ENCODE peak calls at places on chromosomes 11 and 22, in five cellular contexts. One of them, this sample, is unnamed.

GRCh38 chr11:1307163-1307870 is 2.1 kb downstream of the TOLLIP start:
- DNase-seq in heart right ventricle: no peak
- DNase-seq in spleen: peak; percentile 92
- DNase-seq in AG04450: no peak
- DNase-seq in PC-3: no peak
- DNase-seq in this sample: no peak

GRCh38 chr22:48492371-48493320 is 1335.0 kb downstream of the BRD1 start:
- DNase-seq in PC-3: peak; percentile 58
- DNase-seq in heart right ventricle: peak; percentile 34
- DNase-seq in spleen: peak; percentile 74
- DNase-seq in AG04450: peak; percentile 4
- DNase-seq in this sample: peak; percentile 57

GRCh38 chr11:86303257-86303656 is 1.2 kb downstream of the HIKESHI start:
- DNase-seq in spleen: no peak
- DNase-seq in PC-3: no peak
- DNase-seq in AG04450: no peak
- DNase-seq in heart right ventricle: no peak
- DNase-seq in this sample: no peak

GRCh38 chr22:23232094-23232905 is 52.0 kb downstream of the BCR start:
- DNase-seq in spleen: no peak
- DNase-seq in PC-3: no peak
- DNase-seq in heart right ventricle: no peak
- DNase-seq in AG04450: no peak
- DNase-seq in this sample: no peak

GRCh38 chr11:19660076-19660475 is 52.6 kb upstream of the NAV2 start:
- DNase-seq in spleen: no peak
- DNase-seq in heart right ventricle: no peak
- DNase-seq in AG04450: no peak
- DNase-seq in PC-3: peak; percentile 97
- DNase-seq in this sample: no peak

GRCh38 chr11:71927813-71928738 is at the start of gene XNDC1N:
- DNase-seq in spleen: peak; percentile 91
- DNase-seq in PC-3: peak; percentile 93
- DNase-seq in AG04450: peak; percentile 56
- DNase-seq in heart right ventricle: peak; percentile 64
- DNase-seq in this sample: peak; percentile 56

GRCh38 chr11:15845261-15845660 is 511.1 kb downstream of the SOX6 start:
- DNase-seq in spleen: no peak
- DNase-seq in PC-3: no peak
- DNase-seq in heart right ventricle: no peak
- DNase-seq in AG04450: no peak
- DNase-seq in this sample: no peak

GRCh38 chr11:3130269-3131071 is 34.6 kb downstream of the OSBPL5 start:
- DNase-seq in AG04450: no peak
- DNase-seq in heart right ventricle: no peak
- DNase-seq in PC-3: peak; percentile 51
- DNase-seq in spleen: peak; percentile 54
- DNase-seq in this sample: no peak

GRCh38 chr11:16902182-16902581 is 112.0 kb downstream of the PLEKHA7 start:
- DNase-seq in heart right ventricle: no peak
- DNase-seq in PC-3: peak; percentile 77
- DNase-seq in AG04450: no peak
- DNase-seq in spleen: no peak
- DNase-seq in this sample: no peak

GRCh38 chr22:36467042-36467810 is 14.2 kb downstream of the TXN2 start:
- DNase-seq in spleen: no peak
- DNase-seq in PC-3: peak; percentile 36
- DNase-seq in heart right ventricle: peak; percentile 77
- DNase-seq in AG04450: no peak
- DNase-seq in this sample: no peak

GRCh38 chr11:107577312-107577711 is 11.8 kb upstream of the ALKBH8 start:
- DNase-seq in PC-3: no peak
- DNase-seq in heart right ventricle: no peak
- DNase-seq in AG04450: no peak
- DNase-seq in spleen: no peak
- DNase-seq in this sample: no peak

GRCh38 chr22:41915035-41915782 is at the start of gene SHISA8:
- DNase-seq in PC-3: peak; percentile 43
- DNase-seq in spleen: peak; percentile 91
- DNase-seq in heart right ventricle: no peak
- DNase-seq in AG04450: no peak
- DNase-seq in this sample: no peak

GRCh38 chr11:9170450-9170849 is 79.1 kb upstream of the SCUBE2 start:
- DNase-seq in AG04450: peak; percentile 26
- DNase-seq in spleen: no peak
- DNase-seq in heart right ventricle: no peak
- DNase-seq in PC-3: no peak
- DNase-seq in this sample: no peak

GRCh38 chr11:60169264-60169915 is 13.5 kb downstream of the MS4A6A start:
- DNase-seq in PC-3: peak; percentile 100
- DNase-seq in AG04450: no peak
- DNase-seq in heart right ventricle: peak; percentile 64
- DNase-seq in spleen: no peak
- DNase-seq in this sample: peak; percentile 41

GRCh38 chr22:47396515-47396914 is 634.1 kb downstream of the TBC1D22A start:
- DNase-seq in heart right ventricle: no peak
- DNase-seq in PC-3: no peak
- DNase-seq in AG04450: no peak
- DNase-seq in spleen: peak; percentile 50
- DNase-seq in this sample: peak; percentile 65

GRCh38 chr22:48155446-48155845 is 1393.0 kb downstream of the TBC1D22A start:
- DNase-seq in spleen: no peak
- DNase-seq in heart right ventricle: no peak
- DNase-seq in PC-3: no peak
- DNase-seq in AG04450: no peak
- DNase-seq in this sample: no peak

GRCh38 chr22:30810105-30810504 is 115.4 kb downstream of the OSBP2 start:
- DNase-seq in AG04450: no peak
- DNase-seq in spleen: no peak
- DNase-seq in heart right ventricle: no peak
- DNase-seq in PC-3: no peak
- DNase-seq in this sample: no peak

DNA sequence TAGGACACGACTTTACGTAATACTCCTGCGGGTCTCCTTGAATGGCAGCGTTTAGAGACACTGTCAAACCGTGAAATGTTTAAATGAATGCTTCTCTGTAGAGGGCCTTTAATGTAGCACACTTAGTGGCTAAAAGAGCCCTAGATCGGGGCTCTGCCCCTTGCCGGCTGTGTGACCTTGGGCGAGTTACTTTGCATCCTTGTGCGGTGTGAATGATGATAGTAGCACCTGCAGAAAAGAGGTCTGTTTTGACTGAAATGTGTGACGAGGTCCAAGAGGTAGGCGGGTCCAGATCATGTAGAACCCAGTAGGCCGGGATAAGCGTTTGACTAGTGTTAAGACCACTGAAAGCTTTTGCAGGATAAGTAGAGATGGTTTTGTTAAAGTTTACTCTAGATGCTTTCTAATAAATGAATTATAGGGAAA is 866 bp downstream of the MED17 start:
- DNase-seq in AG04450: no peak
- DNase-seq in PC-3: no peak
- DNase-seq in heart right ventricle: no peak
- DNase-seq in spleen: no peak
- DNase-seq in this sample: no peak
- TF ChIP-seq CTCF in AG04450: no peak
- TF ChIP-seq CTCF in PC-3: no peak
- TF ChIP-seq CTCF in heart right ventricle: no peak
- TF ChIP-seq CTCF in spleen: no peak
- TF ChIP-seq CTCF in this sample: no peak

GRCh38 chr11:75434051-75434450 is 1.0 kb upstream of the KLHL35 start:
- DNase-seq in AG04450: no peak
- DNase-seq in spleen: no peak
- DNase-seq in PC-3: no peak
- DNase-seq in heart right ventricle: no peak
- DNase-seq in this sample: no peak
- H3K27me3 ChIP-seq in AG04450: peaks cover 52% of the 10 kb centered on the region
- H3K27me3 ChIP-seq in spleen: peaks cover 24% of the 10 kb centered on the region
- H3K27me3 ChIP-seq in PC-3: no peaks in the 10 kb centered on the region
- H3K27me3 ChIP-seq in heart right ventricle: peaks cover 45% of the 10 kb centered on the region
- H3K27me3 ChIP-seq in this sample: peaks cover 10% of the 10 kb centered on the region

GRCh38 chr11:124917115-124917637 is 1.9 kb upstream of the HEPN1 start:
- DNase-seq in spleen: no peak
- DNase-seq in AG04450: peak; percentile 80
- DNase-seq in heart right ventricle: no peak
- DNase-seq in PC-3: no peak
- DNase-seq in this sample: no peak

GRCh38 chr11:124922831-124923230 is 3.8 kb downstream of the HEPN1 start:
- DNase-seq in PC-3: no peak
- DNase-seq in AG04450: no peak
- DNase-seq in heart right ventricle: no peak
- DNase-seq in spleen: no peak
- DNase-seq in this sample: no peak

GRCh38 chr11:124918950-124919349 is at the start of gene HEPN1:
- DNase-seq in AG04450: no peak
- DNase-seq in heart right ventricle: no peak
- DNase-seq in spleen: no peak
- DNase-seq in PC-3: no peak
- DNase-seq in this sample: no peak

GRCh38 chr11:124920870-124921609 is 2.0 kb downstream of the HEPN1 start:
- DNase-seq in heart right ventricle: peak; percentile 86
- DNase-seq in spleen: peak; percentile 88
- DNase-seq in PC-3: no peak
- DNase-seq in AG04450: no peak
- DNase-seq in this sample: peak; percentile 78

GRCh38 chr11:124919836-124920755 is 1.0 kb downstream of the HEPN1 start:
- DNase-seq in heart right ventricle: no peak
- DNase-seq in spleen: no peak
- DNase-seq in AG04450: no peak
- DNase-seq in PC-3: no peak
- DNase-seq in this sample: no peak
- H3K4me3 ChIP-seq in heart right ventricle: peak overlapping the region; percentile 41
- H3K4me3 ChIP-seq in spleen: no peak overlapping the region
- H3K4me3 ChIP-seq in AG04450: no peak overlapping the region
- H3K4me3 ChIP-seq in PC-3: no peak overlapping the region
- H3K4me3 ChIP-seq in this sample: peak overlapping the region; percentile 56

DNA sequence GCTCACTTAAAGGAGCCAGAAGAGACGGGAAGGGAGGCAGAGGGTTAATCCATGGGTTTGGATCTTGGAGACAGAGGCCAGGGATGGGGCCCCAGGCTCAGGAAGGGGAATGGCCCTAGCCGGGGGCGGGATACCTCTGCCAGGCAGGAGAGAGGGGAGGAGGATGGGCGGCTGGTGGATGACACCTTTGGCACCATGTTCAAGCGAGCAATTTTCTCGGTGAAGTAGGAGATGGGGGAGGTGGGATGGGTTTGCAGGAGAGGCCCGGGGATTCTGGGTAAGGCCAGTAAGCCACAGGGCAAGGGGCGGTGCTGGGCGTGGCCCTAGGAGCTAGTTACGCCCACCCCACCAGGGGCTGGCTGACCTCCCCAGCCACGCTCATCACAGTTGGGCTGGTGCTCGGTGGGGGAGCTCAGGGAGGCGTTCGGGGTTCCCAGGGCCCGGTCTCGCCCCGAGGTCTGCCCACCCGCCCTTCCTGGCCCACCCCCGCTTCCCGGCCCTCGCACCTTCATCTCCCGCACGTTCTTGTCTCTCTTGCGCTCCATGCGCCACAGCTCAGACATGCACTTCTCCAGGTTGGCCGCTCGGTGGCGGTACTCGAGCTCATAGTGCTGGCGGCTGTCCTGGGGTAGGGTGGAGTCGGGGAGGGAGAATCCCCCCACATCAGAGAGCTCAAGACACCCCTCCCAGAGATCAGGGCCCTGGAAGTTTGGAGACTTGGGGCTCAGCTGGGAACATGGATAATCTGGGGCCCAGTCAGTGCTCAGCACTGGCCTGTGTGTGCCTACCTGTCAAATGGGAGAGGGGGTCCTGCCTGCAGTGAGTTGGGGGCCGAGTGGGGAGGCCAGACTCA is 12.7 kb downstream of the BAIAP2L2 start:
- DNase-seq in PC-3: no peak
- DNase-seq in spleen: no peak
- DNase-seq in AG04450: no peak
- DNase-seq in heart right ventricle: no peak
- DNase-seq in this sample: no peak
- TF ChIP-seq CTCF in PC-3: no peak
- TF ChIP-seq CTCF in spleen: peak; percentile 21
- TF ChIP-seq CTCF in AG04450: peak; percentile 49
- TF ChIP-seq CTCF in heart right ventricle: peak; percentile 33
- TF ChIP-seq CTCF in this sample: peak; percentile 9

DNA sequence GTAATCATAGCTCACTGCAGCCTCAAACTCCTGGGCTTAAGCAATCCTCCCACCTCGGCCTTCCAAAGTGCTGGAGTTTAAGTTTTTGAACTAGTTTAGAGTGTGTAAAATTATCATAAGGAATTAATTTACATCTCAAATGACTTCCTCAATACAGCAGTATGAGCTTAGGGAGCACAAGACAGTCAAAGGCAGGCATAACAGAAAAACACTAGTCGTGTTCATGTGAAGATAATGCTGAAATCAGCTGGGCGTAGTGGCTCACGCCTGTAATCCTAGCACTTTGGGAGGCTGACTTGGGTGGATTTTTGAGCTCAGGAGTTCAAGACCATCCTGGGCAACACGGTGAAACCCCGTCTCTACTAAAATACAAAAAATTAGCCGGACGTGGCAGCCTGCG is 25.8 kb downstream of the YDJC start:
- DNase-seq in PC-3: no peak
- DNase-seq in spleen: no peak
- DNase-seq in AG04450: no peak
- DNase-seq in heart right ventricle: no peak
- DNase-seq in this sample: no peak
- H3K27me3 ChIP-seq in PC-3: no peaks in the 10 kb centered on the region
- H3K27me3 ChIP-seq in spleen: no peaks in the 10 kb centered on the region
- H3K27me3 ChIP-seq in AG04450: no peaks in the 10 kb centered on the region
- H3K27me3 ChIP-seq in heart right ventricle: no peaks in the 10 kb centered on the region
- H3K27me3 ChIP-seq in this sample: no peaks in the 10 kb centered on the region

DNA sequence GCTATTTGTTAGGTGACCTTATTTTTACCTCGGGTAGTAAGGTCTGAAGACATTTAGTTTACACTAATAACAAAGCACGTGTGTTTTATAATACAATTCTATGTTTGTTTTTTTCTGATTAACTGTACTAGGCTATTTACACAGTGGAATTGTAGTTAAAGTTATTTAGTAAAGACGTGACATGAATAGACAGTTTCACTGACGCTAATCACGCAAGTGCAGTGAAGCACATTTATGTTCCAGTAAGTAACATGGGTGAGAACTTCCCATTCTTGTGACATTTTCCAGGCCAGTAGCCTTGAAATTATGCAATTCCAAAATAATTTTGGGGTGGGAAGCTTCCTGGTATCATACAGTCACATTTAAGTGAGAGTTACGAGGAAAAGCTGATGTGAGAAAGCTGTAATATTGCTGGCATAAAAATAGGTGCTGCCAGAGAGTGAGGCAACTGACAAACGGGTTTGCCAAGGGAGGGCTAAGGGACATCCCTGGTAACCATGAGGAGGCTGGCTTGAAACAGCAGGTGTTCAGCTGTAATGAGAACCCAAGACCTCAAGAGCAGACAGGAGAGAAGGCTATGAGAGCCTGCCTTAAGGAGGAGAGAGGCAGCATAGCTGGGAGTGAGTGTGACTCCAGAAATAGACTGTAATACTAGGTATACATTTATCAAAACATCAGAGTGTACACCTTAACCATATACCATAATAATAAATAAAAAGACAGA is 378.8 kb downstream of the DCDC1 start:
- DNase-seq in AG04450: no peak
- DNase-seq in heart right ventricle: no peak
- DNase-seq in spleen: no peak
- DNase-seq in PC-3: no peak
- DNase-seq in this sample: no peak
- H3K4me3 ChIP-seq in AG04450: no peak overlapping the region
- H3K4me3 ChIP-seq in heart right ventricle: no peak overlapping the region
- H3K4me3 ChIP-seq in spleen: no peak overlapping the region
- H3K4me3 ChIP-seq in PC-3: no peak overlapping the region
- H3K4me3 ChIP-seq in this sample: no peak overlapping the region